ENCODE peak calls at places on chromosomes 6 and 20, in four cellular contexts. H, Y, G and J are unnamed samples.

GRCh38 chr6:114989279-114989964 is 646.6 kb upstream of the HS3ST5 start:
- DNase-seq in G (no peak), Y (no peak), H (no peak), J (no peak)

GRCh38 chr6:43220439-43220951 is 8.8 kb downstream of the DNPH1 start:
- DNase-seq in H (no peak), G (no peak), Y (no peak), J (no peak)

GRCh38 chr20:18016772-18017171 is 40.9 kb downstream of the OVOL2 start:
- DNase-seq in Y (no peak), G (no peak), H (no peak), J (no peak)

GRCh38 chr6:87222676-87223075 is 67.3 kb downstream of the ZNF292 start:
- DNase-seq in Y (no peak), H (no peak), G (no peak), J (no peak)

GRCh38 chr6:152750694-152751093 is at the start of gene VIP:
- DNase-seq in Y (peak), G (peak), H (peak), J (peak)

GRCh38 chr6:155244434-155244833 is 19.4 kb upstream of the CLDN20 start:
- DNase-seq in Y (no peak), G (no peak), H (no peak), J (no peak)

GRCh38 chr20:18524646-18525045 is 16.9 kb downstream of the SEC23B start:
- DNase-seq in G (no peak), H (no peak), Y (no peak), J (no peak)

GRCh38 chr20:62997626-62998025 is 9.1 kb downstream of the BHLHE23 start:
- DNase-seq in Y (no peak), H (no peak), G (no peak), J (no peak)

GRCh38 chr6:68473433-68474210 is 161.5 kb upstream of the ADGRB3 start:
- DNase-seq in G (no peak), H (no peak), Y (no peak), J (peak)

GRCh38 chr20:15012551-15012950 is 675.1 kb upstream of the FLRT3 start:
- DNase-seq in G (no peak), H (no peak), Y (no peak), J (no peak)
- TF ChIP-seq ELF4 in G (no peak), H (no peak), Y (no peak), J (no peak)

DNA sequence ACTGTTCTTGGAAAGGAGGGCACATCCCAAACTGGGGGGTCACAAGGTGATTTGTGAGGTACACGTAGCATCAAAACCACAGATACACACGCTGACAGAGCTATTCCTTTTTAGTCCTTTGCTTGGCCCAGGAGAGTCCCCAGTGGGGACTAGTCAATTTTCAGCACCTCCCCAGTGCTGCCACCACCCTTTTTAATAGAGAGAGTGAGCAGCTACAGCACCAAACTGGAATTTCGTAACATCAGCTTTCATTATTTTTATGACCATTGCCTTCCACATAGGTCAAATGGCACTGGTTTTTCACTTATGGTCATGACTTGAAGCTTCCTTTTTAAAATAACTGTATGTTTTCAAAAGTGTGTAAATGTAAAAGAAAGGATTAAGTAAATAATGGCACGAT is 95.4 kb downstream of the ANKRD60 start:
- DNase-seq in H (no peak), Y (no peak), G (no peak), J (no peak)
- TF ChIP-seq ELF4 in H (no peak), Y (no peak), G (no peak), J (no peak)

GRCh38 chr6:105810105-105810921 is 275.8 kb upstream of the PRDM1 start:
- DNase-seq in H (no peak), Y (peak), G (no peak), J (no peak)
- TF ChIP-seq ELF4 in H (no peak), Y (no peak), G (no peak), J (no peak)

GRCh38 chr6:151284012-151284411 is 44.2 kb downstream of the AKAP12 start:
- DNase-seq in G (no peak), H (no peak), Y (no peak), J (no peak)
- TF ChIP-seq ELF4 in G (no peak), H (no peak), Y (no peak), J (no peak)

GRCh38 chr6:38259736-38260135 is 380.0 kb downstream of the BTBD9 start:
- DNase-seq in G (no peak), H (no peak), Y (no peak), J (no peak)
- TF ChIP-seq ELF4 in G (no peak), H (no peak), Y (no peak), J (no peak)

GRCh38 chr20:24208652-24209051 is 220.1 kb upstream of the GGTLC1 start:
- DNase-seq in Y (no peak), H (peak), G (peak), J (peak)
- TF ChIP-seq ELF4 in Y (no peak), H (no peak), G (no peak), J (no peak)

DNA sequence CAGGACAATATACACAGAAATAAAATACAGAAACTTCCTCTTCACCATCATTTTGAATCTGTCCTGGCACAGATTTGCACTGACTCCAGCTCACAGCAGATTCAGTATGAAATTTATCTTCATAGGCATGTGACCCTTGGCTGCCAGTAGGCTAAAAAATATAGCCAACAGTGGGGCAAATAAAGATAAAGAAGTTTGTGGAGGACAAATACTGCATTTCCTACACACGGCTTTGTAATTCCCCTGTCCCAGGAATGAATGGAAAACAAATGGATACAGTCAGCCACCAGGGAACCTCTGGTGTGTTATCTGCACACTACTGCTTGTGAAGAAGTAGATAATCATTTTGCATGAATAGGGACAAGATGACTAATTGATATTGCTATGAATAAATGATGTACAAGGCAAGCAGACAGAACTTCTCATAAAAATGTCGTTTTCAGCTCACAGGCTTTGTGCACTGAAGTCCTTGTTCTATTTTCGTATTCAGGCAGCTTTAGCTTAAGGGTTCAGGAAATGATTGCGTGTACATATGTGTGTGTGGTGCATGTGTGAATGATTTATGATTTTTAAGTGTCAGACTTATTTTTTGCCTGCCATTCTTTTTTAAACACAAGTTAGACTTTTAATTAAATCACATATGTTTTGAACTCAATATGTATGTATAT is 543.7 kb upstream of the JAG1 start:
- DNase-seq in Y (no peak), G (no peak), H (no peak), J (no peak)
- TF ChIP-seq ELF4 in Y (no peak), G (no peak), H (no peak), J (no peak)

GRCh38 chr6:40352006-40352405 is 235.2 kb downstream of the LRFN2 start:
- DNase-seq in H (no peak), G (no peak), Y (no peak), J (peak)
- TF ChIP-seq ELF4 in H (no peak), G (no peak), Y (no peak), J (no peak)